ENCODE peak calls at places on chromosome 19, in five cellular contexts. B is cardiac muscle cell, G is AG09309, T is GM12865, V is NB4. Y is an unnamed sample.
A peak's percentile ranks its signal among the peaks of the same experiment; 100 is the strongest.

GRCh38 chr19:50823389-50824042 is at the start of gene KLK1:
- DNase-seq in T (no peak), V (no peak), G (no peak), B (no peak), Y (no peak)

GRCh38 chr19:2532252-2533071 is 56.5 kb downstream of the GADD45B start:
- DNase-seq in B (no peak), V (no peak), T (no peak), G (peak; percentile 59), Y (peak; percentile 53)

GRCh38 chr19:13873776-13874515 is 3.0 kb upstream of the NANOS3 start:
- DNase-seq in V (no peak), B (no peak), T (no peak), G (no peak), Y (no peak)

GRCh38 chr19:8403820-8404109 is 9.3 kb upstream of the MARCHF2 start:
- DNase-seq in T (no peak), B (no peak), G (no peak), V (no peak), Y (no peak)

GRCh38 chr19:1122972-1123363 is 19.2 kb downstream of the GPX4 start:
- DNase-seq in V (peak; percentile 56), B (peak; percentile 81), G (no peak), T (peak; percentile 91), Y (no peak)

GRCh38 chr19:45351401-45351952 is 10.9 kb downstream of the KLC3 start:
- DNase-seq in B (no peak), T (no peak), G (no peak), V (no peak), Y (no peak)

GRCh38 chr19:53631949-53632407 is at the start of gene DPRX:
- DNase-seq in V (no peak), B (no peak), T (no peak), G (no peak), Y (no peak)

GRCh38 chr19:2820112-2820702 is 539 bp downstream of the ZNF554 start:
- DNase-seq in V (peak; percentile 24), T (no peak), G (no peak), B (peak; percentile 52), Y (no peak)

GRCh38 chr19:20287070-20287469 is 120.1 kb downstream of the ZNF486 start:
- DNase-seq in T (no peak), V (no peak), B (no peak), G (no peak), Y (no peak)

GRCh38 chr19:604355-604754 is 14.7 kb downstream of the HCN2 start:
- DNase-seq in V (peak; percentile 37), B (no peak), G (no peak), T (peak; percentile 65), Y (no peak)

GRCh38 chr19:14035706-14036105 is 4.1 kb downstream of the IL27RA start:
- DNase-seq in G (no peak), V (no peak), B (no peak), T (no peak), Y (no peak)

GRCh38 chr19:12723643-12724426 is at the start of gene TNPO2:
- DNase-seq in G (no peak), V (peak; percentile 90), T (peak; percentile 87), B (peak; percentile 83), Y (no peak)

GRCh38 chr19:56765107-56765506 is 75.4 kb downstream of the PEG3 start:
- DNase-seq in B (no peak), G (no peak), V (no peak), T (no peak), Y (no peak)

GRCh38 chr19:35090160-35090794 is 25.3 kb upstream of the FXYD3 start:
- DNase-seq in V (peak; percentile 47), T (peak; percentile 58), B (peak; percentile 77), G (no peak), Y (no peak)

GRCh38 chr19:53892981-53893325 is 11.0 kb downstream of the PRKCG start:
- DNase-seq in G (no peak), B (no peak), V (peak; percentile 44), T (no peak), Y (no peak)

GRCh38 chr19:359653-359925 is 15.0 kb upstream of the MIER2 start:
- DNase-seq in V (no peak), B (no peak), T (no peak), G (no peak), Y (no peak)

GRCh38 chr19:31128291-31128690 is 220.9 kb downstream of the TSHZ3 start:
- DNase-seq in T (no peak), V (no peak), B (no peak), G (no peak), Y (no peak)

GRCh38 chr19:5820785-5821184 is 15.9 kb downstream of the NRTN start:
- DNase-seq in T (no peak), G (no peak), V (no peak), B (no peak), Y (no peak)

GRCh38 chr19:5824791-5825577 is 14.5 kb downstream of the FUT6 start:
- DNase-seq in B (no peak), V (no peak), G (no peak), T (no peak), Y (no peak)

GRCh38 chr19:5821521-5822180 is 16.8 kb downstream of the NRTN start:
- DNase-seq in B (no peak), T (no peak), G (no peak), V (no peak), Y (no peak)

GRCh38 chr19:5822181-5822844 is 17.2 kb downstream of the FUT6 start:
- DNase-seq in V (no peak), G (no peak), B (no peak), T (no peak), Y (no peak)

GRCh38 chr19:5823579-5824281 is 15.8 kb downstream of the FUT6 start:
- DNase-seq in V (peak; percentile 38), G (no peak), B (no peak), T (no peak), Y (no peak)
- TF ChIP-seq CTCF in V (peak; percentile 21), G (peak; percentile 16), B (no peak), T (peak; percentile 1), Y (peak; percentile 14)

GRCh38 chr19:52139291-52140076 is at the start of gene ZNF616:
- DNase-seq in T (peak; percentile 96), V (peak; percentile 95), B (peak; percentile 98), G (peak; percentile 62), Y (peak; percentile 51)

GRCh38 chr19:52138614-52139290 is 986 bp downstream of the ZNF616 start:
- DNase-seq in V (peak; percentile 70), T (peak; percentile 47), G (no peak), B (peak; percentile 65), Y (no peak)

GRCh38 chr19:52140077-52140710 is 456 bp upstream of the ZNF616 start:
- DNase-seq in V (no peak), G (no peak), B (no peak), T (no peak), Y (no peak)

DNA sequence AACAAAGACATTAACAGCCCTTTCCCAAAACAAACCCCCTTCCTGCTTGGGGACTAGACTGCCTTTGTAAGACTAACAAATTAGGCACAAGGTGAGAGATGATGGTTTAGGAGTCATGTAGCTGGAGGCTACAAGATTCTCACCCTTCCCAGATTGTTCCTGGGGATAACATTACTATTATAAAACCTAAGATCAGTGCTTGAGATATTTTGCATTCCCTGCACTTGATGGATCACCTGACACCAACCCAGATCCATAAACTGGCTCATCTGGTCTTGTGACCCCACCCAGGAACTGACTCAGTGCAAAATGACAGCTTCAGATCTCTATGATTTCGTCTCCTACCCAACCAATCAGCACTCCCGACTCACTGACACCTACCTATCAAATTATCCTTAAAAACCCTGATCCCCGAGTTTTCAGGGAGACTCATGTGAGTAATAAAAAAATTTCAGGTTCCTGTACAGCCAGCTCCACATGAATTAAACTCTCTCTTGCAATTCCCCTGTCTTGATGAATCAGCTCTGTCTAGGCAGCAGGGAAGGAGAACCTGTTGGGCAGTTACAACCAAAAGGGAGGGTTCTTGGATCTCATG is 2.4 kb upstream of the ZNF616 start:
- DNase-seq in V (no peak), T (no peak), G (no peak), B (no peak), Y (no peak)
- H3K4me3 ChIP-seq in V (no peak overlapping the region), T (no peak overlapping the region), G (no peak overlapping the region), B (no peak overlapping the region), Y (no peak overlapping the region)

DNA sequence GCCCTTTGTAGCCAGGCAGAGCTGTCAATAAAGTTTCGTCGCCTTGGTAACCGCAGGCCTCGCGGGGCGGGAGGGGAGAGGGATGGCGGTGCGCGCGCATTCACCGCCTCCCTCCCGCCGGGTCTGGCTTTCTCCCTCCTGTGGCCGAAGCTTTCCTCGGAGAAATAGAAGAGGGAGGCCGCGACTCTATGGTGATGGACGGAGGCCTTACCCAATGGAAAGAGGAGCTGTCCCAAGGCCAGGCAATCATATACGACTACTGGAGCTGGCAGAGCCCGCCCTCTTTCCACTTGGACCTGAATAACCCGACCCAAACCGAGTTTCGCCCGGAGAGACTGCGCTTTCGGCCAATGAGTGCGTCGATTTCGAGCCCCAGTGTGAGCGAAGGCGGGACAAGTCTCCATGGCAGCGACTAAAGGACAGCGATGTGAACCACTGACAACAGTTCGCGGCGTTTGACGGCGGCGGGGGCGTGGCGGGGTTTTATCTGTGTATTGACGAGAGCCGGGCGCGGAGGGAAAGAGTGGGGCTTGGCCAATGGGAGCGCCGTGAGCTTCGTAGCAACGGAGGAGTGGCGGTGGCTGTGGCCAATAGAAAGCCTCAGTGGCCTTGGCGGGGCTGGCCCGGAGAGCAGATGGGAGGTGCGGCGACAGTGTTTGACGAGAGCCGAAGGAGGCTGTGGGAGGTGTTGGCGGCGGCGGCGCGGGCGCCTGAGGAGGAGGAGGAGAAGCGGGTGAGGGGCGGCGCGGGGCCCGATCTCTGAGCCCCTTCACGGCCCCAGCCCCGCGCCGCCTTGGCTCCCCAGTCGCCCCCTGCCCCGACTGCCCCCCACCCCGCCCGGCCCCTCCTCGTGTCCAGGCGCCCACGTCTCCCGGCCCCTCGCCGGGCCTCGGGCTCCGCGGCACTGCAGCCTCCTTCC is at the start of gene KMT5C:
- DNase-seq in B (peak; percentile 100), V (peak; percentile 98), T (peak; percentile 100), G (peak; percentile 100), Y (peak; percentile 100)
- TF ChIP-seq CTCF in B (peak; percentile 39), V (no peak), T (no peak), G (peak; percentile 39), Y (peak; percentile 56)

DNA sequence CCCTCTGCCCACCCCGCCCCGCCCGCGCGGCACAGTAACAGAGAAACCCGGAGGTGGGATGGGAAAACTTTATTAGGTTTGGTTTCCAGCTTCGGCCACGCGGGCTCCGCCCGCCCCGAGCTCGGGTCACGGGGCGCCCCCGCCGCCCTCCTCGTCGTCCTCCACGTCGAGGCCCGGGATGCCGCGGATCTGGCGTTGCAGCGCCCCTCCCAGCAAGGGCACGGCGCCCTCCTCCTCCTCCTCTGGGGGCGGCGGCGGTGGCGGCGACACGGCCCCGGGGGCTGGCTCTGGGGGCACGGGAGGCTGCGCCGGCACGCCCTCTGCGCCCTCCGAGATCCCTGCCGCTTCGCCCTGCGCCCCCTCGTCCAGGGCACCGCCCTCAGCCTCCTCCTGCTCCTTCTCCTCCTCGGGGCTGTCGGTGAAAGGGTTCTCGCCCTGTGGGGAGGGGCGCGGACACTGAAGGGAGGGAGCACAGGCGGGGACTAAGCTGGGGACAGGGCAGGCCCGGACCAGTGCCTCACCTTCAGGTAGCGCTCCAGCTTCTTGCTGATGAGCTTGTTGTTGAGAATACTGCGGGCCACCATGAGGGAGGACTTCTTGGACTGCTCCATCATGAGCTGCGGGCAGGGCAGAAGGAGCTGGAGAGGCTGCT is 535 bp upstream of the AKAP8 start:
- DNase-seq in T (peak; percentile 74), B (peak; percentile 69), G (no peak), V (peak; percentile 76), Y (no peak)
- H3K4me3 ChIP-seq in T (peak overlapping the region; percentile 67), B (peak overlapping the region; percentile 41), G (peak overlapping the region; percentile 51), V (peak overlapping the region; percentile 53), Y (peak overlapping the region; percentile 38)

GRCh38 chr19:17860331-17860992 is 752 bp downstream of the RPL18A start:
- DNase-seq in T (peak; percentile 32), G (no peak), V (no peak), B (no peak), Y (no peak)
- TF ChIP-seq CTCF in T (no peak), G (no peak), V (no peak), B (no peak), Y (no peak)